ENCODE peak calls at places on chromosomes 12 and 14, in seven cellular contexts. One of them, this sample, is unnamed.
A peak's percentile ranks its signal among the peaks of the same experiment; 100 is the strongest.

GRCh38 chr12:1287446-1287975 is 296.5 kb downstream of the ERC1 start:
- DNase-seq in stimulated activated CD8-positive, alpha-beta memory T cell treated with anti-CD3 and anti-CD28 coated beads, Interleukin-15, amount 100 ng/mL, for 4 hours: no peak
- DNase-seq in activated CD4-positive, alpha-beta memory T cell treated with anti-CD3 and anti-CD28 coated beads for 36 hours: no peak
- DNase-seq in naive thymus-derived CD4-positive, alpha-beta T cell: no peak
- DNase-seq in spleen: no peak
- DNase-seq in astrocyte of the spinal cord: no peak
- DNase-seq in HFF-Myc: no peak
- DNase-seq in this sample: no peak

GRCh38 chr14:105375635-105376057 is 22.7 kb upstream of the TEX22 start:
- DNase-seq in astrocyte of the spinal cord: no peak
- DNase-seq in spleen: no peak
- DNase-seq in activated CD4-positive, alpha-beta memory T cell treated with anti-CD3 and anti-CD28 coated beads for 36 hours: peak; percentile 82
- DNase-seq in HFF-Myc: no peak
- DNase-seq in stimulated activated CD8-positive, alpha-beta memory T cell treated with anti-CD3 and anti-CD28 coated beads, Interleukin-15, amount 100 ng/mL, for 4 hours: peak; percentile 8
- DNase-seq in naive thymus-derived CD4-positive, alpha-beta T cell: peak; percentile 44
- DNase-seq in this sample: peak; percentile 23

GRCh38 chr14:76322594-76323220 is 53.2 kb upstream of the ESRRB start:
- DNase-seq in HFF-Myc: no peak
- DNase-seq in activated CD4-positive, alpha-beta memory T cell treated with anti-CD3 and anti-CD28 coated beads for 36 hours: no peak
- DNase-seq in astrocyte of the spinal cord: no peak
- DNase-seq in stimulated activated CD8-positive, alpha-beta memory T cell treated with anti-CD3 and anti-CD28 coated beads, Interleukin-15, amount 100 ng/mL, for 4 hours: no peak
- DNase-seq in spleen: no peak
- DNase-seq in naive thymus-derived CD4-positive, alpha-beta T cell: no peak
- DNase-seq in this sample: no peak

GRCh38 chr12:1357171-1357570 is 237.2 kb downstream of the FBXL14 start:
- DNase-seq in naive thymus-derived CD4-positive, alpha-beta T cell: no peak
- DNase-seq in stimulated activated CD8-positive, alpha-beta memory T cell treated with anti-CD3 and anti-CD28 coated beads, Interleukin-15, amount 100 ng/mL, for 4 hours: no peak
- DNase-seq in HFF-Myc: no peak
- DNase-seq in activated CD4-positive, alpha-beta memory T cell treated with anti-CD3 and anti-CD28 coated beads for 36 hours: no peak
- DNase-seq in astrocyte of the spinal cord: peak; percentile 31
- DNase-seq in spleen: no peak
- DNase-seq in this sample: no peak

GRCh38 chr12:19129486-19130223 is at the start of gene PLEKHA5:
- DNase-seq in HFF-Myc: no peak
- DNase-seq in activated CD4-positive, alpha-beta memory T cell treated with anti-CD3 and anti-CD28 coated beads for 36 hours: peak; percentile 56
- DNase-seq in stimulated activated CD8-positive, alpha-beta memory T cell treated with anti-CD3 and anti-CD28 coated beads, Interleukin-15, amount 100 ng/mL, for 4 hours: no peak
- DNase-seq in astrocyte of the spinal cord: peak; percentile 70
- DNase-seq in spleen: peak; percentile 83
- DNase-seq in naive thymus-derived CD4-positive, alpha-beta T cell: peak; percentile 36
- DNase-seq in this sample: peak; percentile 21

GRCh38 chr14:91125271-91125661 is 11.4 kb downstream of the DGLUCY start:
- DNase-seq in astrocyte of the spinal cord: no peak
- DNase-seq in stimulated activated CD8-positive, alpha-beta memory T cell treated with anti-CD3 and anti-CD28 coated beads, Interleukin-15, amount 100 ng/mL, for 4 hours: no peak
- DNase-seq in naive thymus-derived CD4-positive, alpha-beta T cell: no peak
- DNase-seq in HFF-Myc: no peak
- DNase-seq in activated CD4-positive, alpha-beta memory T cell treated with anti-CD3 and anti-CD28 coated beads for 36 hours: no peak
- DNase-seq in spleen: peak; percentile 40
- DNase-seq in this sample: no peak

GRCh38 chr12:104957388-104958008 is 592 bp downstream of the SLC41A2 start:
- DNase-seq in stimulated activated CD8-positive, alpha-beta memory T cell treated with anti-CD3 and anti-CD28 coated beads, Interleukin-15, amount 100 ng/mL, for 4 hours: no peak
- DNase-seq in astrocyte of the spinal cord: no peak
- DNase-seq in spleen: no peak
- DNase-seq in HFF-Myc: no peak
- DNase-seq in activated CD4-positive, alpha-beta memory T cell treated with anti-CD3 and anti-CD28 coated beads for 36 hours: peak; percentile 55
- DNase-seq in naive thymus-derived CD4-positive, alpha-beta T cell: no peak
- DNase-seq in this sample: no peak

GRCh38 chr12:20370001-20370381 is 1.7 kb downstream of the PDE3A start:
- DNase-seq in activated CD4-positive, alpha-beta memory T cell treated with anti-CD3 and anti-CD28 coated beads for 36 hours: no peak
- DNase-seq in stimulated activated CD8-positive, alpha-beta memory T cell treated with anti-CD3 and anti-CD28 coated beads, Interleukin-15, amount 100 ng/mL, for 4 hours: no peak
- DNase-seq in astrocyte of the spinal cord: peak; percentile 32
- DNase-seq in HFF-Myc: no peak
- DNase-seq in naive thymus-derived CD4-positive, alpha-beta T cell: no peak
- DNase-seq in spleen: peak; percentile 72
- DNase-seq in this sample: no peak

GRCh38 chr12:40768125-40768864 is 76.1 kb downstream of the CNTN1 start:
- DNase-seq in naive thymus-derived CD4-positive, alpha-beta T cell: no peak
- DNase-seq in activated CD4-positive, alpha-beta memory T cell treated with anti-CD3 and anti-CD28 coated beads for 36 hours: no peak
- DNase-seq in spleen: no peak
- DNase-seq in HFF-Myc: no peak
- DNase-seq in stimulated activated CD8-positive, alpha-beta memory T cell treated with anti-CD3 and anti-CD28 coated beads, Interleukin-15, amount 100 ng/mL, for 4 hours: no peak
- DNase-seq in astrocyte of the spinal cord: no peak
- DNase-seq in this sample: no peak

GRCh38 chr12:67650528-67651379 is 2.2 kb downstream of the DYRK2 start:
- DNase-seq in activated CD4-positive, alpha-beta memory T cell treated with anti-CD3 and anti-CD28 coated beads for 36 hours: no peak
- DNase-seq in astrocyte of the spinal cord: peak; percentile 20
- DNase-seq in naive thymus-derived CD4-positive, alpha-beta T cell: no peak
- DNase-seq in stimulated activated CD8-positive, alpha-beta memory T cell treated with anti-CD3 and anti-CD28 coated beads, Interleukin-15, amount 100 ng/mL, for 4 hours: no peak
- DNase-seq in spleen: no peak
- DNase-seq in HFF-Myc: no peak
- DNase-seq in this sample: no peak

GRCh38 chr14:92511472-92512247 is 1.9 kb upstream of the RIN3 start:
- DNase-seq in astrocyte of the spinal cord: peak; percentile 97
- DNase-seq in activated CD4-positive, alpha-beta memory T cell treated with anti-CD3 and anti-CD28 coated beads for 36 hours: no peak
- DNase-seq in stimulated activated CD8-positive, alpha-beta memory T cell treated with anti-CD3 and anti-CD28 coated beads, Interleukin-15, amount 100 ng/mL, for 4 hours: no peak
- DNase-seq in spleen: no peak
- DNase-seq in HFF-Myc: peak; percentile 87
- DNase-seq in naive thymus-derived CD4-positive, alpha-beta T cell: no peak
- DNase-seq in this sample: no peak

GRCh38 chr14:38197761-38198345 is 9.9 kb upstream of the SSTR1 start:
- DNase-seq in astrocyte of the spinal cord: no peak
- DNase-seq in activated CD4-positive, alpha-beta memory T cell treated with anti-CD3 and anti-CD28 coated beads for 36 hours: no peak
- DNase-seq in HFF-Myc: no peak
- DNase-seq in naive thymus-derived CD4-positive, alpha-beta T cell: no peak
- DNase-seq in spleen: no peak
- DNase-seq in stimulated activated CD8-positive, alpha-beta memory T cell treated with anti-CD3 and anti-CD28 coated beads, Interleukin-15, amount 100 ng/mL, for 4 hours: no peak
- DNase-seq in this sample: no peak

GRCh38 chr14:35347323-35348043 is 55.3 kb downstream of the PSMA6 start:
- DNase-seq in spleen: no peak
- DNase-seq in astrocyte of the spinal cord: no peak
- DNase-seq in naive thymus-derived CD4-positive, alpha-beta T cell: no peak
- DNase-seq in HFF-Myc: no peak
- DNase-seq in activated CD4-positive, alpha-beta memory T cell treated with anti-CD3 and anti-CD28 coated beads for 36 hours: no peak
- DNase-seq in stimulated activated CD8-positive, alpha-beta memory T cell treated with anti-CD3 and anti-CD28 coated beads, Interleukin-15, amount 100 ng/mL, for 4 hours: no peak
- DNase-seq in this sample: peak; percentile 11

GRCh38 chr12:62793256-62794217 is 141.4 kb downstream of the PPM1H start:
- DNase-seq in HFF-Myc: peak; percentile 85
- DNase-seq in activated CD4-positive, alpha-beta memory T cell treated with anti-CD3 and anti-CD28 coated beads for 36 hours: peak; percentile 82
- DNase-seq in stimulated activated CD8-positive, alpha-beta memory T cell treated with anti-CD3 and anti-CD28 coated beads, Interleukin-15, amount 100 ng/mL, for 4 hours: peak; percentile 30
- DNase-seq in astrocyte of the spinal cord: peak; percentile 90
- DNase-seq in spleen: peak; percentile 92
- DNase-seq in naive thymus-derived CD4-positive, alpha-beta T cell: peak; percentile 71
- DNase-seq in this sample: peak; percentile 59

GRCh38 chr12:95151406-95151805 is 65.9 kb downstream of the FGD6 start:
- DNase-seq in HFF-Myc: no peak
- DNase-seq in spleen: no peak
- DNase-seq in naive thymus-derived CD4-positive, alpha-beta T cell: no peak
- DNase-seq in activated CD4-positive, alpha-beta memory T cell treated with anti-CD3 and anti-CD28 coated beads for 36 hours: no peak
- DNase-seq in stimulated activated CD8-positive, alpha-beta memory T cell treated with anti-CD3 and anti-CD28 coated beads, Interleukin-15, amount 100 ng/mL, for 4 hours: no peak
- DNase-seq in astrocyte of the spinal cord: no peak
- DNase-seq in this sample: no peak

GRCh38 chr14:100587763-100588411 is 670 bp upstream of the BEGAIN start:
- DNase-seq in naive thymus-derived CD4-positive, alpha-beta T cell: no peak
- DNase-seq in activated CD4-positive, alpha-beta memory T cell treated with anti-CD3 and anti-CD28 coated beads for 36 hours: no peak
- DNase-seq in stimulated activated CD8-positive, alpha-beta memory T cell treated with anti-CD3 and anti-CD28 coated beads, Interleukin-15, amount 100 ng/mL, for 4 hours: no peak
- DNase-seq in astrocyte of the spinal cord: no peak
- DNase-seq in HFF-Myc: no peak
- DNase-seq in spleen: peak; percentile 41
- DNase-seq in this sample: no peak

GRCh38 chr12:57242691-57243454 is 8.1 kb downstream of the STAC3 start:
- DNase-seq in astrocyte of the spinal cord: peak; percentile 47
- DNase-seq in HFF-Myc: no peak
- DNase-seq in activated CD4-positive, alpha-beta memory T cell treated with anti-CD3 and anti-CD28 coated beads for 36 hours: peak; percentile 80
- DNase-seq in spleen: peak; percentile 89
- DNase-seq in naive thymus-derived CD4-positive, alpha-beta T cell: peak; percentile 79
- DNase-seq in stimulated activated CD8-positive, alpha-beta memory T cell treated with anti-CD3 and anti-CD28 coated beads, Interleukin-15, amount 100 ng/mL, for 4 hours: peak; percentile 41
- DNase-seq in this sample: peak; percentile 67

GRCh38 chr12:29508949-29509348 is 11.5 kb upstream of the OVCH1 start:
- DNase-seq in activated CD4-positive, alpha-beta memory T cell treated with anti-CD3 and anti-CD28 coated beads for 36 hours: no peak
- DNase-seq in naive thymus-derived CD4-positive, alpha-beta T cell: no peak
- DNase-seq in astrocyte of the spinal cord: no peak
- DNase-seq in stimulated activated CD8-positive, alpha-beta memory T cell treated with anti-CD3 and anti-CD28 coated beads, Interleukin-15, amount 100 ng/mL, for 4 hours: no peak
- DNase-seq in HFF-Myc: no peak
- DNase-seq in spleen: no peak
- DNase-seq in this sample: no peak

GRCh38 chr12:115973968-115974765 is 303.3 kb downstream of the MED13L start:
- DNase-seq in stimulated activated CD8-positive, alpha-beta memory T cell treated with anti-CD3 and anti-CD28 coated beads, Interleukin-15, amount 100 ng/mL, for 4 hours: no peak
- DNase-seq in activated CD4-positive, alpha-beta memory T cell treated with anti-CD3 and anti-CD28 coated beads for 36 hours: no peak
- DNase-seq in naive thymus-derived CD4-positive, alpha-beta T cell: no peak
- DNase-seq in spleen: no peak
- DNase-seq in astrocyte of the spinal cord: no peak
- DNase-seq in HFF-Myc: no peak
- DNase-seq in this sample: no peak

GRCh38 chr14:33737446-33737845 is 213.4 kb downstream of the EGLN3 start:
- DNase-seq in HFF-Myc: peak; percentile 40
- DNase-seq in stimulated activated CD8-positive, alpha-beta memory T cell treated with anti-CD3 and anti-CD28 coated beads, Interleukin-15, amount 100 ng/mL, for 4 hours: no peak
- DNase-seq in activated CD4-positive, alpha-beta memory T cell treated with anti-CD3 and anti-CD28 coated beads for 36 hours: no peak
- DNase-seq in naive thymus-derived CD4-positive, alpha-beta T cell: no peak
- DNase-seq in spleen: no peak
- DNase-seq in astrocyte of the spinal cord: peak; percentile 33
- DNase-seq in this sample: no peak

GRCh38 chr12:91853350-91854127 is 292.1 kb downstream of the BTG1 start:
- DNase-seq in HFF-Myc: no peak
- DNase-seq in activated CD4-positive, alpha-beta memory T cell treated with anti-CD3 and anti-CD28 coated beads for 36 hours: no peak
- DNase-seq in astrocyte of the spinal cord: no peak
- DNase-seq in spleen: no peak
- DNase-seq in naive thymus-derived CD4-positive, alpha-beta T cell: no peak
- DNase-seq in stimulated activated CD8-positive, alpha-beta memory T cell treated with anti-CD3 and anti-CD28 coated beads, Interleukin-15, amount 100 ng/mL, for 4 hours: no peak
- DNase-seq in this sample: no peak

GRCh38 chr14:95547626-95548327 is 12.9 kb downstream of the GLRX5 start:
- DNase-seq in stimulated activated CD8-positive, alpha-beta memory T cell treated with anti-CD3 and anti-CD28 coated beads, Interleukin-15, amount 100 ng/mL, for 4 hours: no peak
- DNase-seq in astrocyte of the spinal cord: peak; percentile 54
- DNase-seq in naive thymus-derived CD4-positive, alpha-beta T cell: no peak
- DNase-seq in activated CD4-positive, alpha-beta memory T cell treated with anti-CD3 and anti-CD28 coated beads for 36 hours: no peak
- DNase-seq in HFF-Myc: no peak
- DNase-seq in spleen: no peak
- DNase-seq in this sample: no peak

GRCh38 chr14:98956181-98956580 is 315.8 kb downstream of the BCL11B start:
- DNase-seq in astrocyte of the spinal cord: no peak
- DNase-seq in activated CD4-positive, alpha-beta memory T cell treated with anti-CD3 and anti-CD28 coated beads for 36 hours: no peak
- DNase-seq in HFF-Myc: no peak
- DNase-seq in naive thymus-derived CD4-positive, alpha-beta T cell: no peak
- DNase-seq in stimulated activated CD8-positive, alpha-beta memory T cell treated with anti-CD3 and anti-CD28 coated beads, Interleukin-15, amount 100 ng/mL, for 4 hours: no peak
- DNase-seq in spleen: peak; percentile 39
- DNase-seq in this sample: no peak

GRCh38 chr14:91727121-91727520 is 4.8 kb downstream of the CATSPERB start:
- DNase-seq in stimulated activated CD8-positive, alpha-beta memory T cell treated with anti-CD3 and anti-CD28 coated beads, Interleukin-15, amount 100 ng/mL, for 4 hours: no peak
- DNase-seq in HFF-Myc: no peak
- DNase-seq in activated CD4-positive, alpha-beta memory T cell treated with anti-CD3 and anti-CD28 coated beads for 36 hours: no peak
- DNase-seq in spleen: no peak
- DNase-seq in naive thymus-derived CD4-positive, alpha-beta T cell: no peak
- DNase-seq in astrocyte of the spinal cord: no peak
- DNase-seq in this sample: no peak

GRCh38 chr14:28987516-28987915 is 220.9 kb downstream of the FOXG1 start:
- DNase-seq in astrocyte of the spinal cord: no peak
- DNase-seq in HFF-Myc: no peak
- DNase-seq in activated CD4-positive, alpha-beta memory T cell treated with anti-CD3 and anti-CD28 coated beads for 36 hours: no peak
- DNase-seq in naive thymus-derived CD4-positive, alpha-beta T cell: no peak
- DNase-seq in spleen: no peak
- DNase-seq in stimulated activated CD8-positive, alpha-beta memory T cell treated with anti-CD3 and anti-CD28 coated beads, Interleukin-15, amount 100 ng/mL, for 4 hours: no peak
- DNase-seq in this sample: no peak

GRCh38 chr12:26833692-26834168 is 736 bp upstream of the ITPR2 start:
- DNase-seq in naive thymus-derived CD4-positive, alpha-beta T cell: peak; percentile 41
- DNase-seq in stimulated activated CD8-positive, alpha-beta memory T cell treated with anti-CD3 and anti-CD28 coated beads, Interleukin-15, amount 100 ng/mL, for 4 hours: no peak
- DNase-seq in activated CD4-positive, alpha-beta memory T cell treated with anti-CD3 and anti-CD28 coated beads for 36 hours: peak; percentile 53
- DNase-seq in HFF-Myc: no peak
- DNase-seq in astrocyte of the spinal cord: peak; percentile 27
- DNase-seq in spleen: peak; percentile 88
- DNase-seq in this sample: peak; percentile 51

GRCh38 chr12:127509066-127509778 is 757.7 kb upstream of the TMEM132C start:
- DNase-seq in HFF-Myc: peak; percentile 69
- DNase-seq in naive thymus-derived CD4-positive, alpha-beta T cell: no peak
- DNase-seq in spleen: no peak
- DNase-seq in stimulated activated CD8-positive, alpha-beta memory T cell treated with anti-CD3 and anti-CD28 coated beads, Interleukin-15, amount 100 ng/mL, for 4 hours: no peak
- DNase-seq in astrocyte of the spinal cord: peak; percentile 90
- DNase-seq in activated CD4-positive, alpha-beta memory T cell treated with anti-CD3 and anti-CD28 coated beads for 36 hours: no peak
- DNase-seq in this sample: no peak

GRCh38 chr12:7940906-7941305 is 4.9 kb upstream of the SLC2A3 start:
- DNase-seq in spleen: no peak
- DNase-seq in stimulated activated CD8-positive, alpha-beta memory T cell treated with anti-CD3 and anti-CD28 coated beads, Interleukin-15, amount 100 ng/mL, for 4 hours: no peak
- DNase-seq in naive thymus-derived CD4-positive, alpha-beta T cell: no peak
- DNase-seq in HFF-Myc: no peak
- DNase-seq in activated CD4-positive, alpha-beta memory T cell treated with anti-CD3 and anti-CD28 coated beads for 36 hours: no peak
- DNase-seq in astrocyte of the spinal cord: no peak
- DNase-seq in this sample: no peak

GRCh38 chr14:49677643-49678042 is 10.4 kb downstream of the POLE2 start:
- DNase-seq in HFF-Myc: no peak
- DNase-seq in activated CD4-positive, alpha-beta memory T cell treated with anti-CD3 and anti-CD28 coated beads for 36 hours: no peak
- DNase-seq in naive thymus-derived CD4-positive, alpha-beta T cell: no peak
- DNase-seq in stimulated activated CD8-positive, alpha-beta memory T cell treated with anti-CD3 and anti-CD28 coated beads, Interleukin-15, amount 100 ng/mL, for 4 hours: no peak
- DNase-seq in spleen: no peak
- DNase-seq in astrocyte of the spinal cord: no peak
- DNase-seq in this sample: no peak

GRCh38 chr14:29462271-29462670 is 465.4 kb downstream of the PRKD1 start:
- DNase-seq in stimulated activated CD8-positive, alpha-beta memory T cell treated with anti-CD3 and anti-CD28 coated beads, Interleukin-15, amount 100 ng/mL, for 4 hours: no peak
- DNase-seq in astrocyte of the spinal cord: no peak
- DNase-seq in spleen: no peak
- DNase-seq in activated CD4-positive, alpha-beta memory T cell treated with anti-CD3 and anti-CD28 coated beads for 36 hours: no peak
- DNase-seq in naive thymus-derived CD4-positive, alpha-beta T cell: no peak
- DNase-seq in HFF-Myc: no peak
- DNase-seq in this sample: no peak

GRCh38 chr12:12523229-12523628 is 39.4 kb downstream of the DUSP16 start:
- DNase-seq in activated CD4-positive, alpha-beta memory T cell treated with anti-CD3 and anti-CD28 coated beads for 36 hours: no peak
- DNase-seq in HFF-Myc: no peak
- DNase-seq in astrocyte of the spinal cord: no peak
- DNase-seq in stimulated activated CD8-positive, alpha-beta memory T cell treated with anti-CD3 and anti-CD28 coated beads, Interleukin-15, amount 100 ng/mL, for 4 hours: no peak
- DNase-seq in naive thymus-derived CD4-positive, alpha-beta T cell: no peak
- DNase-seq in spleen: no peak
- DNase-seq in this sample: no peak

GRCh38 chr14:90778468-90779255 is 37.6 kb downstream of the TTC7B start:
- DNase-seq in spleen: no peak
- DNase-seq in astrocyte of the spinal cord: no peak
- DNase-seq in stimulated activated CD8-positive, alpha-beta memory T cell treated with anti-CD3 and anti-CD28 coated beads, Interleukin-15, amount 100 ng/mL, for 4 hours: no peak
- DNase-seq in HFF-Myc: no peak
- DNase-seq in naive thymus-derived CD4-positive, alpha-beta T cell: no peak
- DNase-seq in activated CD4-positive, alpha-beta memory T cell treated with anti-CD3 and anti-CD28 coated beads for 36 hours: no peak
- DNase-seq in this sample: no peak

GRCh38 chr12:121712462-121713256 is at the start of gene TMEM120B:
- DNase-seq in activated CD4-positive, alpha-beta memory T cell treated with anti-CD3 and anti-CD28 coated beads for 36 hours: peak; percentile 86
- DNase-seq in stimulated activated CD8-positive, alpha-beta memory T cell treated with anti-CD3 and anti-CD28 coated beads, Interleukin-15, amount 100 ng/mL, for 4 hours: peak; percentile 62
- DNase-seq in astrocyte of the spinal cord: peak; percentile 63
- DNase-seq in HFF-Myc: no peak
- DNase-seq in spleen: peak; percentile 96
- DNase-seq in naive thymus-derived CD4-positive, alpha-beta T cell: peak; percentile 91
- DNase-seq in this sample: peak; percentile 43

GRCh38 chr14:64725879-64726584 is 21.8 kb downstream of the PLEKHG3 start:
- DNase-seq in naive thymus-derived CD4-positive, alpha-beta T cell: no peak
- DNase-seq in astrocyte of the spinal cord: no peak
- DNase-seq in HFF-Myc: no peak
- DNase-seq in spleen: peak; percentile 1
- DNase-seq in activated CD4-positive, alpha-beta memory T cell treated with anti-CD3 and anti-CD28 coated beads for 36 hours: no peak
- DNase-seq in stimulated activated CD8-positive, alpha-beta memory T cell treated with anti-CD3 and anti-CD28 coated beads, Interleukin-15, amount 100 ng/mL, for 4 hours: no peak
- DNase-seq in this sample: no peak